ENCODE peak calls at places on chromosomes 5 and 9, in four cellular contexts. P is CD8-positive, alpha-beta T cell; A is A549; D is stomach. V is an unnamed sample.
A peak's percentile ranks its signal among the peaks of the same experiment; 100 is the strongest.

GRCh38 chr5:10699281-10699874 is 61.7 kb downstream of the DAP start:
- DNase-seq in P (no peak), A (no peak), D (no peak), V (no peak)

GRCh38 chr5:3222924-3223323 is 372.7 kb upstream of the IRX1 start:
- DNase-seq in A (no peak), P (no peak), D (peak; percentile 20), V (no peak)

GRCh38 chr9:17134396-17134842 is 421 bp upstream of the CNTLN start:
- DNase-seq in A (no peak), P (no peak), D (no peak), V (no peak)

GRCh38 chr5:134458234-134458633 is 46.6 kb upstream of the CDKN2AIPNL start:
- DNase-seq in P (no peak), D (no peak), A (no peak), V (no peak)

GRCh38 chr9:132949709-132950108 is 5.3 kb upstream of the TSC1 start:
- DNase-seq in A (no peak), D (no peak), P (no peak), V (peak; percentile 9)

GRCh38 chr9:35755071-35755470 is 995 bp upstream of the MSMP start:
- DNase-seq in P (no peak), D (no peak), A (no peak), V (no peak)

GRCh38 chr9:132584616-132585560 is 2.5 kb downstream of the BARHL1 start:
- DNase-seq in P (no peak), D (no peak), A (peak; percentile 12), V (no peak)

GRCh38 chr5:14186132-14186830 is 43.1 kb downstream of the TRIO start:
- DNase-seq in P (no peak), A (peak; percentile 44), D (no peak), V (no peak)

GRCh38 chr5:98504488-98504887 is 269.0 kb upstream of the RGMB start:
- DNase-seq in D (peak; percentile 32), A (no peak), P (no peak), V (no peak)

GRCh38 chr9:119370816-119371215 is 1.6 kb upstream of the BRINP1 start:
- DNase-seq in D (no peak), A (peak; percentile 13), P (no peak), V (peak; percentile 40)

GRCh38 chr9:32928145-32928763 is 73.2 kb downstream of the APTX start:
- DNase-seq in D (no peak), P (no peak), A (no peak), V (no peak)

GRCh38 chr5:138565100-138565821 is 9.9 kb downstream of the HSPA9 start:
- DNase-seq in A (no peak), P (no peak), D (no peak), V (no peak)

GRCh38 chr5:61311836-61312808 is 19.9 kb upstream of the ZSWIM6 start:
- DNase-seq in P (no peak), D (no peak), A (peak; percentile 92), V (no peak)

GRCh38 chr9:126283799-126284465 is 42.7 kb upstream of the MVB12B start:
- DNase-seq in P (no peak), D (no peak), A (no peak), V (no peak)

GRCh38 chr9:132694144-132694543 is 23.9 kb downstream of the GTF3C4 start:
- DNase-seq in A (peak; percentile 24), D (no peak), P (no peak), V (no peak)

GRCh38 chr9:134660407-134660806 is 18.8 kb downstream of the COL5A1 start:
- DNase-seq in P (no peak), A (peak; percentile 67), D (no peak), V (no peak)

DNA sequence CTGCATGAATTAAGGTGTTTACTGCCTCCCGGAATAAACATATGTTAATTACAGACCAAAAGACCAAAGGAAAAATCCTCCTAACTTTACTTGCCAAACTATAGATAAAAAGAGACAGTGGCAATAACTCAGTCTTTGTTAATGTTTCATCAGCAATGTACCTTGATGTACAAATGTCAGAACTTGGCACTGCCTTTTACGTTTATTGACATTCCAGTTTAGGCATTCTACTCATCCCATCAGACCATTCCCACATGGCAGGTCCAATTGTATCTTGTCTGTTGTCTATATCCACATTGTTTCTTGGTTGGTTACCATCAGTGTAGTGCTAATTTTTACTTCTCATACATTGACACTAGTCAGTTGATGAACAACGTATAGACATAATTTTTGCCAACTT is 85.5 kb downstream of the TEX10 start:
- DNase-seq in A (no peak), P (no peak), D (no peak), V (no peak)
- H3K27ac ChIP-seq in A (no peak overlapping the region), P (no peak overlapping the region), D (no peak overlapping the region), V (no peak overlapping the region)

DNA sequence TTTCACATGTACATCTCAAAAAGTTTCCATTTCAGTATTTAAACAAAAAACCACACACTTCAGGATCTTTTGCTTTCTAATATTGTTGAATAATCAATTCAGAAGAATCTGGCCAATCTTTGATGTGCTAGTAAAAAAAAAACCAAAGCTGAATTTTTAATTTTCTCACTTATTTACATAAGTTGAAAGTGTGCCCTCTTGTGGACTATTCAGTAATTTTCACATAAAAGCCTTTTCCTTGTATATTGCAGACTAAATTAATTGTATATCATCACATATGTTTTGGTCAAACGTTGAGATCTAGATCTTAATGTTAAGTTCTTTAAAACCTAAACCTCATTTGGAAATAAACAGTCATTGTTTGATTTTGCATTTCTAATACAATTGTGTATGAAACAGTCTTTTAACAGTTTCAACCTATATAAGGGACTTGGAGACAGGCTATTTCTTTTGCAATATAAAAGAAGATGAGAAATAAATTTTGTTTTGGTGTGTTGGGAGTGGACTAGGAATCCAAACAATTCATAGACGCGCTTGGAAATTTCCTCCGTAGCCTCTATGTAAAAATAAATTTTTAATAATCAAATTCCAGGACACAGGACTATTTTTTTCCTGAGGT is 68.1 kb downstream of the NIPBL start:
- DNase-seq in A (peak; percentile 74), P (no peak), D (no peak), V (no peak)
- TF ChIP-seq CTCF in A (peak; percentile 66), P (peak; percentile 68), D (no peak), V (peak; percentile 58)

GRCh38 chr9:114503009-114503408 is 2.3 kb downstream of the WHRN start:
- DNase-seq in P (no peak), A (no peak), D (peak; percentile 43), V (no peak)
- H3K27ac ChIP-seq in P (no peak overlapping the region), A (no peak overlapping the region), D (peak overlapping the region; percentile 78), V (no peak overlapping the region)

GRCh38 chr5:171270136-171270535 is 38.9 kb upstream of the TLX3 start:
- DNase-seq in A (no peak), D (no peak), P (no peak), V (no peak)

GRCh38 chr5:171275822-171276544 is 33.1 kb upstream of the TLX3 start:
- DNase-seq in P (no peak), A (no peak), D (no peak), V (no peak)

GRCh38 chr5:171271798-171272197 is 37.2 kb upstream of the TLX3 start:
- DNase-seq in D (no peak), P (no peak), A (no peak), V (no peak)

GRCh38 chr5:171269717-171270116 is 39.3 kb upstream of the TLX3 start:
- DNase-seq in D (no peak), P (no peak), A (no peak), V (no peak)

DNA sequence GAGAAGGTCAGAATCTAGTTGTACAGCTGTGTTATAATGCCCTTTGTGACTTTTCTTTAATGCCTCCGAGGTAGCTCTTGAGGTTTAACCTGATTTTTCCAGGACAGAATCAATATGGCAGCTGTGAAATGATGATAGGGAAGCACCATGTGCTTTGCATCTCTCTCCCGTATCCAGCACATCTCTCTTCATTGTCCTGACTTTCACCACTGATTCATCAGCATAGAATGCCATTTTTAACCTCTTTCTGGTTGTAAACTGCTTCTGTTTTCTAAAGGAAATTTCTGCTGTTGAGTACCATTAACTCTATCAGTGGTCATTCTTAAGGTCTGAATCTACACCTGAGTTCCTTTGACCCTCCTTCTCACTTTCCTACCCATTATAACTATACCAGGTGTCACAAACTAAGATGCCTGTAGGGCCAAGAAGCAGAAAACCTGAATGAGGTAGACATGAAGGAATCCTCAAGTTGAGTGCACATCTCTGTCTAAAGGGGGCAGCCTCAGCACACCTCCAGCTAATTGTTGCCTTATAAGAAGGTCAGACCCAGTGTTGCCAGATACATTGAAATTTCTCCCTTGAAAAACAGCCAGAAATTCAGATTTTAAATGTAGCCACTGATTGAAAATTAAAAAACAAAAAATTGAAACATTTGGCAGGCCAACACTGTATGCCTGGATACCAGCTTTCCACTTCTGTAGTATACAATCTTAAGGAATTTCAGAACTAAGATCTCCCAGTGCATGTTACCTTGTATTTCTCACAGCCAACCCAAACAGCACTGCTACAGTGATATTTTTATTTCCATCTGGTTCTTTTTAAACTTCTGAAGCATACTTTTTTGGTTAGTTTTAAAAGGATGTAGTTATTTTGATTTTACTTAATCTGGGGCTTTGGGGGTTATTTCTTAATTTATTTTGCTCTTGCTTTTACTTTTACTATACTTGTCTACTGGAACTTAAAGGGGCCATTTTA is 35.8 kb upstream of the TLX3 start:
- DNase-seq in A (peak; percentile 55), P (no peak), D (no peak), V (no peak)
- TF ChIP-seq CTCF in A (peak; percentile 40), P (no peak), D (no peak), V (no peak)

GRCh38 chr9:101477214-101477613 is 41.6 kb upstream of the ALDOB start:
- DNase-seq in P (no peak), D (no peak), A (no peak), V (no peak)
- H3K27ac ChIP-seq in P (no peak overlapping the region), D (no peak overlapping the region), A (no peak overlapping the region), V (no peak overlapping the region)

GRCh38 chr5:169148066-169148740 is 152.7 kb downstream of the SLIT3 start:
- DNase-seq in P (no peak), D (no peak), A (no peak), V (no peak)

GRCh38 chr5:169151051-169151805 is 149.7 kb downstream of the SLIT3 start:
- DNase-seq in P (no peak), D (no peak), A (no peak), V (no peak)

GRCh38 chr5:169147542-169147941 is 153.4 kb downstream of the SLIT3 start:
- DNase-seq in A (no peak), P (no peak), D (no peak), V (no peak)

GRCh38 chr5:169150108-169150507 is 150.8 kb downstream of the SLIT3 start:
- DNase-seq in A (no peak), D (no peak), P (no peak), V (no peak)

DNA sequence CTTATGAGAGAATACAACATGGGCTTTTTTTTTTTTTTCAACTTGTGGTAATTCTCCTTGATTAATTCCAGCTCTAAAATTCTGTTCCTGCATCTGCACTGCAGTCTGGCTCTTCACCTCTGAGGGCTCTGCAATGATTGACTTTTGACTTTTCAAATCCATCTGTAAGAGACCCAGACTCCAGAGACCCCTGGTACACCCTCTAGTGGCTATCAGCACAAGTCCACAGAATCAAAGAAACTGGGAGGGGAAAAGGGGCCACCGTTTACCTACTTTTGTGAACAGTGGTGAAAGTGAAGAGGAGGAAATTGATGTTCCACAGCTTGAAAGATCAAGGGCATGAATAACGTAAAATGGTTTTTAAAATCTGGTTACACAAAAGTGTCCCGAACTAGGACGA is 151.6 kb downstream of the SLIT3 start:
- DNase-seq in D (no peak), P (no peak), A (peak; percentile 30), V (no peak)
- TF ChIP-seq CTCF in D (no peak), P (no peak), A (peak; percentile 47), V (no peak)

GRCh38 chr5:179800071-179800695 is 6.4 kb downstream of the LTC4S start:
- DNase-seq in A (no peak), P (no peak), D (no peak), V (no peak)

GRCh38 chr5:179802950-179803562 is 3.6 kb downstream of the MGAT4B start:
- DNase-seq in D (no peak), P (no peak), A (no peak), V (peak; percentile 88)

GRCh38 chr5:179800696-179801201 is 5.9 kb downstream of the MGAT4B start:
- DNase-seq in A (no peak), P (no peak), D (no peak), V (peak; percentile 45)

GRCh38 chr5:179802207-179802883 is 4.3 kb downstream of the MGAT4B start:
- DNase-seq in A (no peak), P (no peak), D (no peak), V (peak; percentile 92)

GRCh38 chr5:179801304-179802206 is 5.1 kb downstream of the MGAT4B start:
- DNase-seq in A (peak; percentile 80), P (peak; percentile 71), D (peak; percentile 86), V (peak; percentile 85)
- H3K27ac ChIP-seq in A (no peak overlapping the region), P (no peak overlapping the region), D (no peak overlapping the region), V (peak overlapping the region; percentile 75)

V was measured in right lobe of liver.